ENCODE peak calls at places on chromosomes 12 and 14, in four cellular contexts. R is AG09309, N is hepatocyte, F is mucosa of descending colon. I is an unnamed sample.

GRCh38 chr12:32261638-32262037 is 137.7 kb upstream of the FGD4 start:
- DNase-seq in R (no peak), N (no peak), F (no peak), I (peak)

GRCh38 chr14:84937449-84937848 is 592.5 kb upstream of the FLRT2 start:
- DNase-seq in R (no peak), N (no peak), F (no peak), I (no peak)

GRCh38 chr14:33679461-33680225 is 271.2 kb downstream of the EGLN3 start:
- DNase-seq in R (no peak), N (no peak), F (no peak), I (no peak)

GRCh38 chr12:18824287-18824686 is 86.4 kb downstream of the CAPZA3 start:
- DNase-seq in R (no peak), N (no peak), F (no peak), I (no peak)

GRCh38 chr12:98758331-98758730 is 113.2 kb downstream of the APAF1 start:
- DNase-seq in R (no peak), N (no peak), F (no peak), I (no peak)

GRCh38 chr14:70009961-70010360 is 130.7 kb downstream of the SMOC1 start:
- DNase-seq in R (no peak), N (peak), F (no peak), I (no peak)

GRCh38 chr14:23364164-23364571 is 804 bp downstream of the EFS start:
- DNase-seq in R (no peak), N (peak), F (no peak), I (no peak)

GRCh38 chr14:95258754-95259593 is 60.7 kb downstream of the CLMN start:
- DNase-seq in R (no peak), N (no peak), F (no peak), I (no peak)

GRCh38 chr12:123034865-123035264 is 54.4 kb downstream of the ARL6IP4 start:
- DNase-seq in R (peak), N (no peak), F (no peak), I (no peak)

GRCh38 chr14:102962111-102962627 is 39.7 kb downstream of the AMN start:
- DNase-seq in R (no peak), N (no peak), F (peak), I (no peak)

DNA sequence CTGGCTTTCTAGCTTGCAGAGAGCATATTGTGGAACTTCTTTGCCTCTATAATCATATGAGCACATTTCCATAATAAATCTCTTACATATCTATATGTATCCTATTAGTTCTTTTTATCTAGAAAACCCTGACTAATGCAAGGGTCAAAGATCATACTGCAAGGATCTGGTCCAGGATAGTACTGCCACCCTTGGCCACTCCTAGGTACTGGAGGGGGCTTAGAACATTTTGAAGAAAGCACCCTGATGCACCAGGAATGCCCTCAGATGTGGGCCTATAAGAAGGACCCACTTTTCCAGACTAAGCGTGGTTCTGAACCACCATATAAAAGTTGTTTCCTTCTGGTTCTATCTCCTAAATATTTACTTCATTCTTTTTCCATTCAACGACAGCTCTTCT is 14.6 kb downstream of the ATXN7L3B start:
- DNase-seq in R (no peak), N (no peak), F (no peak), I (peak)
- TF ChIP-seq CTCF in R (no peak), N (no peak), F (no peak), I (peak)

GRCh38 chr12:126726481-126727217 is 1540.3 kb upstream of the TMEM132C start:
- DNase-seq in R (no peak), N (no peak), F (no peak), I (no peak)

GRCh38 chr12:126727656-126728055 is 1539.3 kb upstream of the TMEM132C start:
- DNase-seq in R (no peak), N (peak), F (no peak), I (no peak)

DNA sequence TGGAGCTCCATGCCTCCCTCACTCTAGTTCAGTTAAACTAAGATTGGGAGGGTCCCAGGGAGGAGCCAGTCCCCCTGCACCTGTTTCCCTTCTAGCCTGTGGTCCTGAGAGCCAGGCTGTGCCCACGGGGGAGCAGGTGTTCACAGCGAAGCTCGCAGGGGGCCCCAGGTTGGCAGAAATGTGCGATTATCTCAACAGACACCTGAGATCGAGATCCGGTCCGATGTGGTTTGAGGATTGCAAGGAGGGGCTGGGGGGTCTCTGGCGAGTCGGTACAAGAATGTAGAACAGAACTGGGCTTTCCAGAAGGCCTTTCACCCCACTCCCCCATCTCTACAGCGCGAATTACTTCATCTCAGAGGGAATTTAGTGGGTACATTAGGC is 1539.8 kb upstream of the TMEM132C start:
- DNase-seq in R (no peak), N (no peak), F (no peak), I (no peak)
- H3K4me3 ChIP-seq in R (no peak), N (no peak), F (no peak), I (no peak)

DNA sequence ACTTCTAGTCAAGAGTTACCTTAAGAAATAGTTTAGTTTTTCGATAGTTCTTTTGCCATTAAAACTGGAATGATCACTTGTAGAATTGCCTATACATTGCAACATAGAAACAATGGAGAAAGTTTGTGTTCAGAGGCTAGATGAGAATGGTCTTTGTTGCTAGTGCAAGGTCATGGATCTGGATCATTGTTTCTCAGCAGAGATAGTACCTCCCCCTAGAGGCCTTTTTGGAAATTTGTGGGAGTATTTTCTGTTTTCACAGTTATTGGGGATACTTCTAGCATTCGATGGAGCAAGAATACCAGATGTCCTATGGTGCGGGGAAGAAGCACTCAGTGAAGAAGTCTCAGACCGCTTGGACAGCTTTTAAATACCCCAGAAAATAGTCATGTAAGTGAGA is 138.8 kb upstream of the HMGA2 start:
- DNase-seq in R (peak), N (peak), F (no peak), I (no peak)
- TF ChIP-seq CTCF in R (peak), N (peak), F (peak), I (peak)

GRCh38 chr12:6699259-6699988 is 1.2 kb downstream of the PIANP start:
- DNase-seq in R (no peak), N (no peak), F (no peak), I (no peak)
- H3K4me3 ChIP-seq in R (peak), N (no peak), F (no peak), I (no peak)

I was measured in Caco-2.